ENCODE peak calls at places on chromosomes 3 and 15, in four cellular contexts. B, I, V and G are unnamed samples.

GRCh38 chr3:10309736-10310135 is 11.2 kb downstream of the SEC13 start:
- DNase-seq in B (no peak), I (no peak), V (no peak), G (no peak)

GRCh38 chr3:152444029-152444641 is 175.4 kb downstream of the MBNL1 start:
- DNase-seq in B (peak; percentile 73), I (peak; percentile 33), V (peak; percentile 42), G (no peak)

GRCh38 chr3:119311191-119311925 is 17.2 kb downstream of the ARHGAP31 start:
- DNase-seq in B (peak; percentile 23), I (no peak), V (no peak), G (no peak)

GRCh38 chr3:59426851-59427565 is 377.2 kb upstream of the CFAP20DC start:
- DNase-seq in B (no peak), I (no peak), V (no peak), G (no peak)

GRCh38 chr3:190533511-190534282 is 19.8 kb downstream of the IL1RAP start:
- DNase-seq in B (peak; percentile 82), I (no peak), V (no peak), G (no peak)

GRCh38 chr15:68479406-68479805 is 47.4 kb upstream of the ITGA11 start:
- DNase-seq in B (no peak), I (no peak), V (no peak), G (no peak)

GRCh38 chr3:129888739-129889138 is 4.8 kb downstream of the TMCC1 start:
- DNase-seq in B (peak; percentile 48), I (no peak), V (no peak), G (no peak)

GRCh38 chr15:98951493-98952320 is 55.9 kb downstream of the PGPEP1L start:
- DNase-seq in B (no peak), I (no peak), V (peak; percentile 36), G (no peak)

GRCh38 chr3:11288021-11288491 is 15.9 kb downstream of the ATG7 start:
- DNase-seq in B (no peak), I (no peak), V (no peak), G (no peak)

GRCh38 chr15:60172147-60172546 is 168.0 kb downstream of the FOXB1 start:
- DNase-seq in B (no peak), I (no peak), V (no peak), G (no peak)
- TF ChIP-seq BHLHE40 in B (no peak), I (no peak), V (no peak), G (no peak)

GRCh38 chr15:25345943-25346342 is 92.9 kb downstream of the UBE3A start:
- DNase-seq in B (no peak), I (no peak), V (peak; percentile 14), G (no peak)
- TF ChIP-seq JUNB in B (no peak), I (no peak), V (no peak), G (no peak)

DNA sequence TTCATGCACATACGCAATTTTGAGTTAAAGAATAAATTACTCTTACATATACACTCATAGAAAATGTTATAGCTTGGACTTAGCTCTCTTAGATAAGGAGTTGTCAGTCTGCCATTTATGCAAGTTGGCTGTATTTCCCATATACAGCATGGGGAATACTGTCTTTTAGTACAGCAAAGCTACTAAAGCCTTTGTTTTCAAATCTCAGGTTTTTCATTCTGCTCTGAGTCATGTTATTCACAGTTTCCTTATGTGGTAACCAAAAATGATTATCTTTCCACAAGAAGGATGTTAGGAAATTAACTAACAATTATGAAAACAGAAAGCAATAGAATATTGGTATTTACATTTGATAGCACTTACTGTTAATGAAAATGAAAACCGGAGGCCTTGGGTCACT is 4.3 kb upstream of the TIPARP start:
- DNase-seq in B (no peak), I (no peak), V (no peak), G (no peak)
- TF ChIP-seq BHLHE40 in B (no peak), I (no peak), V (no peak), G (no peak)

DNA sequence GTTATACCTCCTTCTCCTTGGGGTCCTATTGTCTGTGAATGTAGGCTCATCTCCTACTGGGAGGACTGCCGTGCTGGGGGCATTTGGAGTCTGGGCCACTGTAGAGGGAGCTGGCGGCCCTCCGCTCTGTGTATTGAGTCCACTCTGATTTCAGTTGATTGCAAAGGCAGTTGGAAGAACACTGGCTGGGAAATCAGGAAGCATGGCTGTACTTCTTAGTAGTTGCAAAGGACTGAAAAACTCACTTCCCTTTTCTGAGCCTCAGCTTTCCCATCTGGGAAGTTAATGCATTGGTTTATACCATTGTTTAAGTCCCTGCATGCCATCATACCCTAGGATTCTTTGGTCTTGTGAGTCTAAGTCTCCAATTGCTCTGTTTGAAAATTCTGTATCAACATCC is 46.7 kb downstream of the TMED3 start:
- DNase-seq in B (no peak), I (no peak), V (no peak), G (no peak)
- TF ChIP-seq JUNB in B (no peak), I (no peak), V (no peak), G (no peak)

DNA sequence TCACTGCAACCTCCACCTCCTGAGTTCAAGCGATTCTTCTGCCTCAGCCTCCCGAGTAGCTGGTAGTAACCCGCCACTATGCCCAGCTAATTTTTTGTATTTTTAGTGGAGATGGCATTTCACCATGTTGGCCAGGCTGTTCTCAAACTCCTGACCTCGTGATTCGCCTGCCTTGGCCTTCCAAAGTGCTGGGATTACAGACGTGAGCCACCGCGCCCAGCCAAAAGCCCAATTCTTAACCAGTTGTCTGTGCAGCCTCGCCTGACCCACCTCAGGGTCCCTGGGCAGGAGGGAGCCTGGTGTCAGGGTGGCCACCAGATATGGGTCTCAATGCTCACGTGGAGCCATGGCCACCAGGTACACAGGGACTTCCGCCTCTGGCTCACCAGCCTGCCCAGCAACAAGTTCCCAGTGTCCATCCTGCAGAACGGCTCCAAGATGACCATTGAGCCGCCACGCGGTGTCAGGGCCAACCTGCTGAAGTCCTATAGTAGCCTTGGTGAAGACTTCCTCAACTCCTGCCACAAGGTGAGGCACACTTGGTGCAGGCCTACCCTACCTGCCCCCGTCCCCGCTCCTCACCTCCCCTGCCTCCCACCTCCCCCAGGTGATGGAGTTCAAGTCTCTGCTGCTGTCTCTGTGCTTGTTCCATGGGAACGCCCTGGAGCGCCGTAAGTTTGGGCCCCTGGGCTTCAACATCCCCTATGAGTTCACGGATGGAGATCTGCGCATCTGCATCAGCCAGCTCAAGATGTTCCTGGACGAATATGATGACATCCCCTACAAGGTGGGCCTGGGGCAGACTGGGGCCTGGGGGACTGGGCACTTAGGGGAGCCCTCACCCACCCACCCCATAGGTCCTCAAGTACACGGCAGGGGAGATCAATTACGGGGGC is 48.6 kb downstream of the SEMA3G start:
- DNase-seq in B (no peak), I (no peak), V (no peak), G (no peak)
- TF ChIP-seq BHLHE40 in B (no peak), I (no peak), V (no peak), G (no peak)

GRCh38 chr15:82140859-82141258 is 95.0 kb upstream of the MEX3B start:
- DNase-seq in B (no peak), I (no peak), V (no peak), G (no peak)

GRCh38 chr15:82143390-82144047 is 97.7 kb upstream of the MEX3B start:
- DNase-seq in B (no peak), I (no peak), V (no peak), G (no peak)

GRCh38 chr15:82150645-82151044 is 104.8 kb upstream of the MEX3B start:
- DNase-seq in B (no peak), I (no peak), V (no peak), G (no peak)

GRCh38 chr15:82146990-82147461 is 101.2 kb upstream of the MEX3B start:
- DNase-seq in B (peak; percentile 49), I (no peak), V (peak; percentile 5), G (peak; percentile 54)

DNA sequence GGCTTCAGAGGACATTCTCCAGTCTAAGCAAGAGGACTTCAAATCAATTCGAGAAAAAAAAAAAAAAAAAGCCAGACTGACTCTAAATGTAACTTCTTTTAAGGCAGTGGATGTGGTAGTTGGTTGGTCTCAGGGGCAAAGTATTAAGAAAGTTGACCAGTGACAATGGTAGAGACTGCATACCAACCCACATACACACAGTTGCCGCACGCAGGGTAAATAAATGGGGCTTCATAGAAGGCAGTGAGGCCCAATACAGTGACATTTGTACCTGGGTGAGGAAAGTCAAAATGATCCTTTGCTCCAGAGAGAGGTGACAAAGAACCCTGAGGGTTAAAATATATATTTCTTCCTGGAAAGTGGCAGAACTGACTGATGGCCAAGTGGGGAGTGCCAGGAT is 100.7 kb upstream of the MEX3B start:
- DNase-seq in B (no peak), I (no peak), V (no peak), G (no peak)
- TF ChIP-seq JUNB in B (no peak), I (no peak), V (no peak), G (no peak)